ENCODE peak calls at places on chromosome 14, in six cellular contexts. C is bronchial epithelial cell, G is NCI-H510A, O is left ventricle myocardium inferior, L is T-cell, K is K562. W is an unnamed sample.

GRCh38 chr14:47674546-47675238 is 713 bp downstream of the MDGA2 start:
- DNase-seq in C (no peak), G (peak), O (no peak), L (no peak), K (no peak), W (no peak)

GRCh38 chr14:51331651-51332367 is 91.8 kb downstream of the TMX1 start:
- DNase-seq in C (no peak), G (no peak), O (no peak), L (no peak), K (no peak), W (no peak)

GRCh38 chr14:60643443-60644402 is 5.6 kb downstream of the SIX1 start:
- DNase-seq in C (peak), G (no peak), O (no peak), L (no peak), K (no peak), W (no peak)

GRCh38 chr14:77469041-77469440 is 11.1 kb downstream of the AHSA1 start:
- DNase-seq in C (no peak), G (no peak), O (no peak), L (no peak), K (no peak), W (no peak)

GRCh38 chr14:38197001-38197760 is 10.5 kb upstream of the SSTR1 start:
- DNase-seq in C (no peak), G (no peak), O (no peak), L (no peak), K (no peak), W (no peak)

GRCh38 chr14:97838986-97839385 is 1041.8 kb downstream of the VRK1 start:
- DNase-seq in C (no peak), G (no peak), O (no peak), L (no peak), K (no peak), W (no peak)

GRCh38 chr14:94450722-94451090 is 1.9 kb downstream of the SERPINA11 start:
- DNase-seq in C (no peak), G (no peak), O (no peak), L (no peak), K (no peak), W (no peak)

GRCh38 chr14:101122114-101122854 is 218.8 kb upstream of the RTL1 start:
- DNase-seq in C (no peak), G (no peak), O (no peak), L (no peak), K (no peak), W (no peak)